ENCODE peak calls at places on chromosome X, in ten cellular contexts. E, O, V, H, X, T, I, B, L and J are unnamed samples.

GRCh38 chrX:120302434-120302833 is 8.8 kb downstream of the TMEM255A start:
- DNase-seq in E (no peak), O (no peak), V (peak), H (no peak), X (no peak), T (no peak), I (no peak), B (no peak), L (no peak), J (no peak)

GRCh38 chrX:18676050-18676449 is 4.1 kb upstream of the RS1 start:
- DNase-seq in E (no peak), O (no peak), V (no peak), H (no peak), X (no peak), T (no peak), I (no peak), B (no peak), L (no peak), J (no peak)

GRCh38 chrX:123153846-123154335 is 30.2 kb upstream of the GRIA3 start:
- DNase-seq in E (no peak), O (no peak), V (no peak), H (no peak), X (no peak), T (peak), I (no peak), B (no peak), L (no peak), J (no peak)

GRCh38 chrX:30533261-30533660 is 44.3 kb downstream of the TASL start:
- DNase-seq in E (no peak), O (no peak), V (no peak), H (no peak), X (no peak), T (no peak), I (no peak), B (no peak), L (no peak), J (peak)

GRCh38 chrX:114162068-114162735 is 421.7 kb upstream of the HTR2C start:
- DNase-seq in E (no peak), O (no peak), V (no peak), H (no peak), X (no peak), T (no peak), I (no peak), B (no peak), L (no peak), J (no peak)

GRCh38 chrX:53294024-53294648 is 12.8 kb upstream of the IQSEC2 start:
- DNase-seq in E (no peak), O (no peak), V (no peak), H (no peak), X (peak), T (no peak), I (no peak), B (no peak), L (no peak), J (no peak)

GRCh38 chrX:56794404-56794803 is 65.4 kb downstream of the NBDY start:
- DNase-seq in E (no peak), O (no peak), V (no peak), H (no peak), X (no peak), T (no peak), I (no peak), B (no peak), L (peak), J (no peak)

GRCh38 chrX:997631-998137 is 214.8 kb downstream of the CRLF2 start:
- DNase-seq in E (no peak), O (no peak), V (no peak), H (peak), X (no peak), T (no peak), I (no peak), B (no peak), L (no peak), J (no peak)

GRCh38 chrX:138875472-138875871 is 164.0 kb upstream of the FGF13 start:
- DNase-seq in E (no peak), O (no peak), V (no peak), H (no peak), X (no peak), T (no peak), I (no peak), B (no peak), L (no peak), J (no peak)

GRCh38 chrX:104567506-104567905 is 1.5 kb downstream of the IL1RAPL2 start:
- DNase-seq in E (no peak), O (no peak), V (no peak), H (no peak), X (no peak), T (no peak), I (no peak), B (no peak), L (no peak), J (no peak)
- H3K4me3 ChIP-seq in E (no peak), O (no peak), V (no peak), H (no peak), X (no peak), T (no peak), I (peak), B (no peak), L (no peak), J (no peak)

DNA sequence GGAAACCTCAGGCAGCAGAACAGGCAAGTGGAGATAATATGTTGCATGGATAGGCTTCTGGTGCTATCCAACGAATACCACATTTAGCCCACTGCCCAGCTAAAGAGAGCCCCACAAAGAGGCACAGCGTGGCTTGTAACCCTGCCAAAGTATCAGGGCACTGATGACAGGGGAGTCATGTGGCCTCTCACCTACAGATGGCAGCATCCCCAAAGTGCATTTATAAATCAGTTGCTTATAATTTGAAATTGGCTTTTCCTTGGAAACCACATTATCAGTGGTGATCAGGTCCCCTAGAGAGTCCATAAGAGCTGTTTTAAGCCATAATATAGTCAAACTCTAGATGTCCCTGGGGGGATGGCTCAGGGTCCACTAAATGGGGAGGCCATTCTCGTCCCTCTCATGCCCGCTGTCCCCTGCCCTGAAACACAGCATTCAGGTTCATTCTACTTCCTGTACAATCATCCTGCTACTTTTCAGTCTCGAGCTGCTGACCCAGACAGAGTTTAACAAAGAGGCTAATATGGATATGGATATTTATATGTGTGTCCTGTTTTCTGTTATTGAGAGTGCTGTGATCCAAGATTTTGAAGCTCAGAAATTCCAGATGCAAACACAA is 28.6 kb downstream of the SRPX start:
- DNase-seq in E (no peak), O (no peak), V (no peak), H (no peak), X (no peak), T (peak), I (no peak), B (no peak), L (peak), J (no peak)
- TF ChIP-seq CTCF in E (peak), O (peak), V (peak), H (no peak), X (peak), T (peak), I (peak), B (peak), L (no peak), J (peak)

GRCh38 chrX:33132569-33132968 is 78.8 kb downstream of the DMD start:
- DNase-seq in E (no peak), O (no peak), V (no peak), H (no peak), X (no peak), T (no peak), I (no peak), B (no peak), L (no peak), J (no peak)

GRCh38 chrX:33128048-33128805 is 83.1 kb downstream of the DMD start:
- DNase-seq in E (no peak), O (no peak), V (no peak), H (no peak), X (no peak), T (no peak), I (no peak), B (no peak), L (no peak), J (no peak)

GRCh38 chrX:33134164-33134563 is 77.2 kb downstream of the DMD start:
- DNase-seq in E (no peak), O (no peak), V (no peak), H (no peak), X (no peak), T (no peak), I (no peak), B (no peak), L (no peak), J (no peak)

GRCh38 chrX:33138677-33139249 is 72.6 kb downstream of the DMD start:
- DNase-seq in E (no peak), O (no peak), V (no peak), H (no peak), X (peak), T (no peak), I (no peak), B (no peak), L (no peak), J (peak)

GRCh38 chrX:33133320-33133719 is 78.0 kb downstream of the DMD start:
- DNase-seq in E (no peak), O (no peak), V (no peak), H (no peak), X (no peak), T (no peak), I (no peak), B (no peak), L (no peak), J (no peak)
- H3K4me3 ChIP-seq in E (no peak), O (no peak), V (no peak), H (no peak), X (no peak), T (no peak), I (no peak), B (no peak), L (no peak), J (no peak)

DNA sequence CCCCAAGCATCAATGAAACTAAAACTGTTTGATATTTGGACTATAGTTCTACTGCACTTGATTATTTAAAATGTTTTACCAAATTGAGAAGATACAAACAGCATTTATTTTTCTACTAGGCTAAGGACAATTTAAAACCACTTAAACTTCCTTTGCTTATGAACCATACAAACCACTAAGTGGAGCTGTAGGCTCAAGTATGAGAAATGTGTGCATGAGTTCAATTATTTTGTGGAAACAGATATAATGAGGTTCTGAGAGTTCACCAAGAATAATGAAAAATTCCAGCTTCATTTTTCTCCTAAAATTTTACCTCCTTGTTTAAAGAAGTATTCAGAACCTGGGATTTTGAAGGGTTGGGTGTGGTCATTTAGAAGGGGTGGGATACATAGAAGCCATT is 63.1 kb downstream of the SERPINA7 start:
- DNase-seq in E (no peak), O (no peak), V (no peak), H (no peak), X (peak), T (no peak), I (no peak), B (no peak), L (no peak), J (peak)
- TF ChIP-seq CTCF in E (no peak), O (no peak), V (no peak), H (no peak), X (no peak), T (no peak), I (peak), B (no peak), L (no peak), J (peak)

DNA sequence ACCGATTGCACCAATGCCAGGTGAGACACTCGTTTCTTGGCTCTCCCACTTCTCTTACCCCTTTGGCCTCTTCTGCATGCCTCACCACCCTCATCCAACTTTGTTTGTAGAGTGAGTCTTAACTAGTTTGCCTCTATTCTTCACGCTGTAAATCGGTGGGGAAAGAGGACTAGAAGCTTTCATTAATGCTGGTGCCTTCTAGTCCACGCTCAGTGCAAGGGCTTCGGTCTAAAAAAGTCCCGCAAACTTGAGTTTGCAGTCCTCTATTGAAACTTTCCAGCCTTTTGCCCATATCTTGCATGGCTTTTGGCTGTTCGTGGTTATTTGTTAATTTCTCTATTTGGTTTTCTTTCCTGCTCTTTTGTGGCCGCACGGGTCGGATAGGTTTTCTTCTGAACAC is 838 bp downstream of the DACH2 start:
- DNase-seq in E (no peak), O (no peak), V (no peak), H (no peak), X (no peak), T (no peak), I (no peak), B (no peak), L (no peak), J (no peak)
- H3K4me3 ChIP-seq in E (peak), O (peak), V (peak), H (peak), X (no peak), T (peak), I (peak), B (no peak), L (peak), J (no peak)

GRCh38 chrX:130082244-130083106 is 27.8 kb downstream of the ELF4 start:
- DNase-seq in E (no peak), O (no peak), V (peak), H (peak), X (peak), T (no peak), I (peak), B (peak), L (peak), J (no peak)
- TF ChIP-seq CTCF in E (no peak), O (no peak), V (peak), H (no peak), X (peak), T (no peak), I (peak), B (peak), L (no peak), J (no peak)

GRCh38 chrX:54494166-54494969 is 1.7 kb downstream of the FGD1 start:
- DNase-seq in E (no peak), O (no peak), V (no peak), H (no peak), X (peak), T (peak), I (no peak), B (no peak), L (no peak), J (no peak)
- H3K4me3 ChIP-seq in E (peak), O (peak), V (peak), H (peak), X (peak), T (peak), I (peak), B (peak), L (peak), J (peak)